ENCODE peak calls at places on chromosomes 11 and 22, in six cellular contexts. M, J, Z, K, P and C are unnamed samples.

GRCh38 chr11:28231475-28231874 is 123.3 kb downstream of the METTL15 start:
- DNase-seq in Z (no peak), K (no peak), M (no peak), P (no peak), J (no peak), C (no peak)

GRCh38 chr11:82270870-82271269 is 462.8 kb downstream of the FAM181B start:
- DNase-seq in Z (no peak), M (no peak), P (peak), J (no peak), K (no peak), C (no peak)

GRCh38 chr11:34792814-34793241 is 123.4 kb downstream of the APIP start:
- DNase-seq in K (no peak), Z (peak), P (peak), J (no peak), M (no peak), C (no peak)

GRCh38 chr22:35995345-35995744 is 33.3 kb downstream of the RBFOX2 start:
- DNase-seq in P (no peak), K (no peak), Z (no peak), J (no peak), M (no peak), C (no peak)

GRCh38 chr11:9953994-9954626 is 290.2 kb downstream of the SWAP70 start:
- DNase-seq in P (no peak), J (no peak), M (no peak), Z (no peak), K (no peak), C (no peak)

GRCh38 chr11:24704716-24705115 is 207.9 kb downstream of the LUZP2 start:
- DNase-seq in J (no peak), K (no peak), Z (no peak), M (no peak), P (peak), C (no peak)

GRCh38 chr22:39183991-39184585 is 31.6 kb upstream of the CBX7 start:
- DNase-seq in Z (no peak), J (no peak), M (peak), K (no peak), P (no peak), C (no peak)

GRCh38 chr22:46077669-46078099 is 72.6 kb upstream of the PPARA start:
- DNase-seq in M (no peak), Z (no peak), P (peak), J (no peak), K (no peak), C (no peak)